ENCODE peak calls at places on chromosomes 13 and 19, in seven cellular contexts. Z is H9, L is neuronal stem cell, V is trophoblast cell, H is IMR-90, T is H1, K is mesenchymal stem cell. U is an unnamed sample.

GRCh38 chr13:111280666-111281577 is 39.5 kb upstream of the TEX29 start:
- DNase-seq in V (no peak), H (peak; percentile 86), K (peak; percentile 45), L (no peak), Z (no peak), T (no peak), U (no peak)

GRCh38 chr13:46575321-46575721 is 22.4 kb downstream of the LRCH1 start:
- DNase-seq in Z (no peak), L (no peak), K (peak; percentile 83), V (no peak), T (no peak), H (peak; percentile 89), U (no peak)

GRCh38 chr13:59447846-59448620 is 715.7 kb downstream of the DIAPH3 start:
- DNase-seq in Z (peak; percentile 73), L (peak; percentile 35), T (peak; percentile 87), K (no peak), V (peak; percentile 19), H (peak; percentile 75), U (peak; percentile 94)

GRCh38 chr19:719636-720377 is 11.1 kb downstream of the PALM start:
- DNase-seq in Z (no peak), V (no peak), L (no peak), K (no peak), H (no peak), T (no peak), U (no peak)

GRCh38 chr13:52969373-52969772 is 59.2 kb upstream of the OLFM4 start:
- DNase-seq in Z (no peak), K (no peak), V (no peak), H (no peak), L (no peak), T (no peak), U (no peak)

GRCh38 chr13:86741762-86742285 is 929.3 kb upstream of the SLITRK5 start:
- DNase-seq in Z (no peak), T (no peak), H (no peak), L (no peak), K (peak; percentile 4), V (no peak), U (peak; percentile 28)

GRCh38 chr13:45907501-45907900 is 55.9 kb upstream of the SIAH3 start:
- DNase-seq in K (no peak), T (no peak), V (no peak), H (no peak), Z (no peak), L (no peak), U (no peak)

GRCh38 chr13:45249662-45250061 is 48.8 kb upstream of the KCTD4 start:
- DNase-seq in T (no peak), K (no peak), H (no peak), Z (no peak), L (no peak), V (no peak), U (peak; percentile 81)

GRCh38 chr19:39941615-39942507 is 7.4 kb upstream of the FCGBP start:
- DNase-seq in Z (no peak), L (peak; percentile 6), K (peak; percentile 12), T (no peak), V (no peak), H (peak; percentile 38), U (no peak)

GRCh38 chr19:37172368-37173366 is at the start of gene ZNF585A:
- DNase-seq in Z (peak; percentile 96), V (peak; percentile 97), T (peak; percentile 92), L (peak; percentile 86), K (peak; percentile 97), H (peak; percentile 97), U (peak; percentile 99)

GRCh38 chr19:17475541-17476115 is 5.3 kb downstream of the SLC27A1 start:
- DNase-seq in Z (no peak), L (no peak), H (peak; percentile 61), K (peak; percentile 12), T (no peak), V (no peak), U (no peak)

GRCh38 chr13:47484564-47484963 is 516.5 kb downstream of the SUCLA2 start:
- DNase-seq in Z (no peak), K (peak; percentile 91), T (no peak), L (no peak), V (no peak), H (peak; percentile 89), U (no peak)

GRCh38 chr13:33284916-33285315 is 639 bp downstream of the STARD13 start:
- DNase-seq in L (no peak), H (no peak), K (peak; percentile 56), T (no peak), V (peak; percentile 65), Z (no peak), U (no peak)

GRCh38 chr13:102028846-102029245 is 373.0 kb downstream of the FGF14 start:
- DNase-seq in Z (no peak), V (no peak), H (no peak), K (no peak), L (no peak), T (no peak), U (no peak)
- H3K4ac ChIP-seq in Z (no peak overlapping the region), V (no peak overlapping the region), H (no peak overlapping the region), K (no peak overlapping the region), L (no peak overlapping the region), T (no peak overlapping the region), U (no peak overlapping the region)

DNA sequence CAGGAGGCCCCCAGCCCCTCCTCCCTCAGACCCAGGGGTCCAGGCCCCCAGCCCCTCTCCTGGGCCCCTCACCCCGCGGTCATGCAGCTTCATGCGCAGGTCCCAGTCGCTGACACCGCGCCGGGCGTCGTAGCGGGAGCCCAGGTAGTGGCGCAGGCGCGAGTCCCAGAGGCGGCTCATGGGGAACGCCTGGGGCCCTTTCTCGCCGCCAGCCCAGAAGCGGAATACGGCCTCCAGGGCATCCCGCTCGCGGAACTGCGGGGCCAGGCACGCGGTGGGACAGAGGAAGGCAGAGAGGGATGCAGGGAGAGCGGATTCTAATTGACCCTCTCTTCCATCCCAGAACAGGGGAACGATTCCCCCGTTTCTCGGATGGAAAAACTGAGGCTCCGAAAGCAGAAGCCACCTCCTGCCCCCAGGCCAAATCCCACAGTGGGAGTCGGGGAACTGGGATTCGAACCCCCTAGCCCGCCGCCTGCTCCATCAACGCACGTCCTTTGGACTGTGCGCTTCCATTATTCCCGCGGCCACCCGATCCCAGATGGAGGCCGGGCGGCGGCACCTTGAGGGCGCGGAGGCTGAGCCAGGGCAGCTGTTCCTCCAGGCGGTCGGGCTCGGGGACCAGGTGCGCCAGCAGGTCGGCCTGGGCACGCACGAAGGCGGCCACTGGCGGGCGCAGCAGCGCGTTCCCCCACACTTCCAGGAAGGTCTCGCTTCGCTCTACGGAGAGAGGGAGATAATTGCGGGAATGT is 4.2 kb upstream of the TNNI3 start:
- DNase-seq in Z (no peak), L (no peak), T (no peak), H (no peak), V (no peak), K (no peak), U (no peak)
- H2BK120ac ChIP-seq in Z (no peak overlapping the region), L (peak overlapping the region; percentile 81), T (no peak overlapping the region), H (no peak overlapping the region), V (no peak overlapping the region), K (no peak overlapping the region), U (no peak overlapping the region)

GRCh38 chr19:19385900-19386339 is 19.6 kb upstream of the GATAD2A start:
- DNase-seq in Z (peak; percentile 52), K (no peak), V (peak; percentile 76), H (no peak), L (no peak), T (no peak), U (peak; percentile 73)

GRCh38 chr19:19386373-19386869 is 19.1 kb upstream of the GATAD2A start:
- DNase-seq in V (no peak), T (no peak), H (no peak), L (no peak), K (no peak), Z (no peak), U (no peak)

GRCh38 chr19:19387108-19387507 is 18.4 kb upstream of the GATAD2A start:
- DNase-seq in H (no peak), T (no peak), L (no peak), V (no peak), K (no peak), Z (no peak), U (no peak)

GRCh38 chr19:19384486-19384885 is 21.0 kb upstream of the GATAD2A start:
- DNase-seq in K (no peak), Z (no peak), T (no peak), H (no peak), L (no peak), V (no peak), U (no peak)

DNA sequence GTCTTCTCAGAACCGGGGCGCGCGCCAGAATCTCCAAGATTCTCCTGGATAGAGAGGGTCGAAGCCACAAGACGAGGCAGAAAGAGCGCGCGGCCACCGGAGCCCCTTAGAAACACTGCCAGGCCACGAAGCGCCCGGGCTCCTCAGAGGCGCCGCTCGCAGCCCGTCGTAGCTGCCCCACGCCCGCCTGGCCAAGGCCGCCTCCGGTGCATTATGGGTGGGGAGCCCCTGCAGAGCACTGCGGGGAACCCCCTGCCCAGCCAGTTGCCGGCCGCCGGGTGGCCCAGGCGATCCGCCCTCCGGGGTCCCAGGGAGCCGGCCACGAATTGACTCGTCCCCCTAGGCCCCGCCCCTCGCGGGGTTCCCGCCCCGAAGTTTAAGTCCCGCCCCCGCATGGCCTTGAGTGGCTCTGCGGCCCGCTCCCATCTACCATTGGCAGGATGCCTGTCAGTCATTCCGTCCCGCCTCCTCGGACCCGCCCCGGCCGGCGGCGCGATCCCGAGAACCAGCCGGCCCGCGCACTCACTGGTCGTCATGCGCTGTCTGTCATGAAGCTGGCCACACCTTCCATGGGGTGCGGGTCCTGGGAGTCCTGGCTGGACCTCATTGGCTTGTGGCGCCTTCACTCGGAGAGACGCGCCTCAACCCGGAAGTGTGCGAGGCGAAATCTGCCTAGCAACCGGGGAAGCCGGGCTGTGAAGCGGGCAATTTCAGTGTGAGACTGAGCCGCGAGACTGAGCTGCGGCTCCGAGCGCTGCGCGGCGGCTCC is 20.2 kb upstream of the GATAD2A start:
- DNase-seq in H (peak; percentile 100), K (peak; percentile 100), L (peak; percentile 100), Z (peak; percentile 100), T (peak; percentile 100), V (peak; percentile 100), U (peak; percentile 100)
- H3K4ac ChIP-seq in H (peak overlapping the region; percentile 71), K (peak overlapping the region; percentile 78), L (no peak overlapping the region), Z (no peak overlapping the region), T (no peak overlapping the region), V (peak overlapping the region; percentile 31), U (no peak overlapping the region)

GRCh38 chr19:16252459-16253205 is 54.9 kb downstream of the AP1M1 start:
- DNase-seq in Z (no peak), T (no peak), H (no peak), L (no peak), K (no peak), V (no peak), U (no peak)
- H2BK120ac ChIP-seq in Z (no peak overlapping the region), T (peak overlapping the region; percentile 4), H (no peak overlapping the region), L (no peak overlapping the region), K (no peak overlapping the region), V (no peak overlapping the region), U (no peak overlapping the region)

GRCh38 chr13:26943748-26944147 is 183.2 kb upstream of the GPR12 start:
- DNase-seq in Z (no peak), V (no peak), H (no peak), L (no peak), T (no peak), K (no peak), U (no peak)

GRCh38 chr13:26946675-26947342 is 186.2 kb upstream of the GPR12 start:
- DNase-seq in H (peak; percentile 73), K (peak; percentile 77), V (peak; percentile 15), T (no peak), Z (no peak), L (peak; percentile 29), U (peak; percentile 69)

GRCh38 chr13:26941345-26942174 is 181.0 kb upstream of the GPR12 start:
- DNase-seq in L (no peak), V (peak; percentile 6), Z (no peak), H (peak; percentile 91), K (peak; percentile 92), T (no peak), U (no peak)

GRCh38 chr13:26942184-26942583 is 181.6 kb upstream of the GPR12 start:
- DNase-seq in H (no peak), K (no peak), T (no peak), V (no peak), Z (no peak), L (no peak), U (no peak)
- H3K4ac ChIP-seq in H (no peak overlapping the region), K (no peak overlapping the region), T (no peak overlapping the region), V (no peak overlapping the region), Z (no peak overlapping the region), L (no peak overlapping the region), U (no peak overlapping the region)

U was measured in mesendoderm.